ENCODE peak calls at places on chromosomes 12 and 14, in six cellular contexts. One of them, this sample, is unnamed.

GRCh38 chr14:60331201-60332045 is 82.4 kb downstream of the PPM1A start:
- DNase-seq in H1: peak; percentile 92
- DNase-seq in HepG2: peak; percentile 54
- DNase-seq in K562: peak; percentile 54
- DNase-seq in HCT116: peak; percentile 67
- DNase-seq in GM12878: peak; percentile 52
- DNase-seq in this sample: peak; percentile 73

GRCh38 chr12:123126294-123127144 is 24.4 kb downstream of the PITPNM2 start:
- DNase-seq in HepG2: peak; percentile 83
- DNase-seq in K562: peak; percentile 71
- DNase-seq in GM12878: no peak
- DNase-seq in H1: no peak
- DNase-seq in HCT116: peak; percentile 69
- DNase-seq in this sample: no peak

GRCh38 chr12:24746021-24746671 is 202.8 kb downstream of the BCAT1 start:
- DNase-seq in HCT116: no peak
- DNase-seq in K562: no peak
- DNase-seq in HepG2: no peak
- DNase-seq in GM12878: no peak
- DNase-seq in H1: no peak
- DNase-seq in this sample: no peak

GRCh38 chr12:70736775-70737174 is 99.5 kb upstream of the PTPRB start:
- DNase-seq in HCT116: no peak
- DNase-seq in GM12878: no peak
- DNase-seq in HepG2: no peak
- DNase-seq in K562: no peak
- DNase-seq in H1: no peak
- DNase-seq in this sample: no peak

GRCh38 chr12:104154806-104155205 is 16.8 kb upstream of the NFYB start:
- DNase-seq in H1: no peak
- DNase-seq in GM12878: no peak
- DNase-seq in K562: no peak
- DNase-seq in HCT116: no peak
- DNase-seq in HepG2: no peak
- DNase-seq in this sample: no peak

GRCh38 chr12:6312529-6313325 is 2.2 kb downstream of the PLEKHG6 start:
- DNase-seq in K562: peak; percentile 24
- DNase-seq in HepG2: no peak
- DNase-seq in HCT116: no peak
- DNase-seq in H1: peak; percentile 83
- DNase-seq in GM12878: peak; percentile 94
- DNase-seq in this sample: no peak

GRCh38 chr12:109358154-109358869 is 10.6 kb downstream of the MYO1H start:
- DNase-seq in GM12878: peak; percentile 34
- DNase-seq in H1: no peak
- DNase-seq in HepG2: no peak
- DNase-seq in HCT116: no peak
- DNase-seq in K562: no peak
- DNase-seq in this sample: peak; percentile 25

GRCh38 chr12:64400041-64400440 is 4.2 kb upstream of the XPOT start:
- DNase-seq in H1: no peak
- DNase-seq in K562: no peak
- DNase-seq in HCT116: no peak
- DNase-seq in GM12878: no peak
- DNase-seq in HepG2: no peak
- DNase-seq in this sample: no peak

GRCh38 chr12:67827820-67828383 is 161.3 kb upstream of the IFNG-AS1 start:
- DNase-seq in H1: no peak
- DNase-seq in HCT116: peak; percentile 62
- DNase-seq in K562: no peak
- DNase-seq in HepG2: no peak
- DNase-seq in GM12878: no peak
- DNase-seq in this sample: peak; percentile 14

GRCh38 chr14:103385994-103386491 is 828 bp downstream of the MARK3 start:
- DNase-seq in HCT116: no peak
- DNase-seq in GM12878: no peak
- DNase-seq in K562: no peak
- DNase-seq in H1: no peak
- DNase-seq in HepG2: no peak
- DNase-seq in this sample: peak; percentile 36

GRCh38 chr12:57341275-57341990 is 89.4 kb downstream of the R3HDM2 start:
- DNase-seq in K562: no peak
- DNase-seq in HepG2: no peak
- DNase-seq in H1: no peak
- DNase-seq in HCT116: no peak
- DNase-seq in GM12878: no peak
- DNase-seq in this sample: no peak

GRCh38 chr12:13941258-13942249 is 39.8 kb downstream of the GRIN2B start:
- DNase-seq in K562: peak; percentile 10
- DNase-seq in HCT116: peak; percentile 77
- DNase-seq in H1: peak; percentile 62
- DNase-seq in GM12878: no peak
- DNase-seq in HepG2: peak; percentile 76
- DNase-seq in this sample: peak; percentile 12

GRCh38 chr14:66359500-66359899 is 126.7 kb upstream of the CCDC196 start:
- DNase-seq in HepG2: peak; percentile 53
- DNase-seq in K562: peak; percentile 7
- DNase-seq in GM12878: peak; percentile 15
- DNase-seq in H1: no peak
- DNase-seq in HCT116: peak; percentile 64
- DNase-seq in this sample: peak; percentile 45

GRCh38 chr12:122961551-122962329 is 4.5 kb downstream of the ABCB9 start:
- DNase-seq in K562: no peak
- DNase-seq in GM12878: no peak
- DNase-seq in H1: no peak
- DNase-seq in HepG2: no peak
- DNase-seq in HCT116: no peak
- DNase-seq in this sample: no peak

GRCh38 chr14:49615776-49616175 is 4.7 kb downstream of the RPL36AL start:
- DNase-seq in HepG2: no peak
- DNase-seq in GM12878: no peak
- DNase-seq in K562: no peak
- DNase-seq in HCT116: no peak
- DNase-seq in H1: no peak
- DNase-seq in this sample: no peak

GRCh38 chr12:6962285-6963015 is 8.0 kb downstream of the PHB2 start:
- DNase-seq in K562: peak; percentile 29
- DNase-seq in HCT116: no peak
- DNase-seq in GM12878: no peak
- DNase-seq in HepG2: no peak
- DNase-seq in H1: peak; percentile 82
- DNase-seq in this sample: peak; percentile 35

GRCh38 chr12:57483466-57483865 is 3.8 kb upstream of the ARHGAP9 start:
- DNase-seq in H1: no peak
- DNase-seq in GM12878: no peak
- DNase-seq in HCT116: no peak
- DNase-seq in HepG2: no peak
- DNase-seq in K562: no peak
- DNase-seq in this sample: no peak

GRCh38 chr12:111404362-111405148 is 1.2 kb upstream of the SH2B3 start:
- DNase-seq in HCT116: no peak
- DNase-seq in GM12878: no peak
- DNase-seq in HepG2: peak; percentile 33
- DNase-seq in K562: peak; percentile 85
- DNase-seq in H1: no peak
- DNase-seq in this sample: peak; percentile 51

GRCh38 chr14:70692210-70692609 is 50.5 kb downstream of the TTC9 start:
- DNase-seq in GM12878: no peak
- DNase-seq in HCT116: no peak
- DNase-seq in K562: no peak
- DNase-seq in HepG2: no peak
- DNase-seq in H1: no peak
- DNase-seq in this sample: no peak

GRCh38 chr14:93717222-93717967 is 70.9 kb downstream of the PRIMA1 start:
- DNase-seq in GM12878: no peak
- DNase-seq in HepG2: no peak
- DNase-seq in HCT116: no peak
- DNase-seq in H1: no peak
- DNase-seq in K562: no peak
- DNase-seq in this sample: peak; percentile 22

GRCh38 chr12:130574402-130574801 is 141.7 kb downstream of the RIMBP2 start:
- DNase-seq in K562: no peak
- DNase-seq in HepG2: no peak
- DNase-seq in HCT116: no peak
- DNase-seq in GM12878: peak; percentile 59
- DNase-seq in H1: no peak
- DNase-seq in this sample: peak; percentile 55

GRCh38 chr14:50762001-50762930 is 68.7 kb downstream of the NIN start:
- DNase-seq in K562: no peak
- DNase-seq in HCT116: no peak
- DNase-seq in GM12878: no peak
- DNase-seq in HepG2: no peak
- DNase-seq in H1: no peak
- DNase-seq in this sample: no peak

GRCh38 chr14:38554046-38554445 is 298.2 kb upstream of the CLEC14A start:
- DNase-seq in GM12878: no peak
- DNase-seq in K562: no peak
- DNase-seq in HepG2: no peak
- DNase-seq in H1: no peak
- DNase-seq in HCT116: no peak
- DNase-seq in this sample: no peak

GRCh38 chr12:1972856-1973317 is 31.4 kb downstream of the DCP1B start:
- DNase-seq in GM12878: no peak
- DNase-seq in K562: no peak
- DNase-seq in HCT116: no peak
- DNase-seq in HepG2: no peak
- DNase-seq in H1: no peak
- DNase-seq in this sample: no peak

GRCh38 chr14:36449903-36450302 is 70.1 kb downstream of the NKX2-1 start:
- DNase-seq in HCT116: no peak
- DNase-seq in H1: no peak
- DNase-seq in K562: no peak
- DNase-seq in GM12878: no peak
- DNase-seq in HepG2: no peak
- DNase-seq in this sample: no peak

GRCh38 chr12:21642707-21643389 is 14.8 kb downstream of the LDHB start:
- DNase-seq in HepG2: no peak
- DNase-seq in K562: no peak
- DNase-seq in GM12878: no peak
- DNase-seq in HCT116: no peak
- DNase-seq in H1: no peak
- DNase-seq in this sample: no peak

GRCh38 chr12:47377414-47378221 is 297.9 kb upstream of the AMIGO2 start:
- DNase-seq in K562: peak; percentile 16
- DNase-seq in HCT116: no peak
- DNase-seq in GM12878: no peak
- DNase-seq in H1: no peak
- DNase-seq in HepG2: no peak
- DNase-seq in this sample: no peak

GRCh38 chr12:39831587-39832315 is 212.1 kb upstream of the ABCD2 start:
- DNase-seq in K562: no peak
- DNase-seq in H1: no peak
- DNase-seq in GM12878: no peak
- DNase-seq in HCT116: no peak
- DNase-seq in HepG2: peak; percentile 77
- DNase-seq in this sample: no peak

GRCh38 chr12:20596036-20596435 is 99.1 kb upstream of the SLCO1C1 start:
- DNase-seq in K562: no peak
- DNase-seq in H1: no peak
- DNase-seq in HCT116: no peak
- DNase-seq in HepG2: no peak
- DNase-seq in GM12878: no peak
- DNase-seq in this sample: no peak

GRCh38 chr12:54414191-54414525 is 4.9 kb downstream of the ITGA5 start:
- DNase-seq in H1: no peak
- DNase-seq in HCT116: no peak
- DNase-seq in HepG2: no peak
- DNase-seq in K562: no peak
- DNase-seq in GM12878: no peak
- DNase-seq in this sample: no peak
- H3K4me1 ChIP-seq in H1: peaks cover 11% of the 10 kb centered on the region
- H3K4me1 ChIP-seq in HCT116: peaks cover 38% of the 10 kb centered on the region
- H3K4me1 ChIP-seq in HepG2: peaks cover 10% of the 10 kb centered on the region
- H3K4me1 ChIP-seq in K562: peaks cover 48% of the 10 kb centered on the region
- H3K4me1 ChIP-seq in GM12878: peaks cover 16% of the 10 kb centered on the region
- H3K4me1 ChIP-seq in this sample: peaks cover 40% of the 10 kb centered on the region

DNA sequence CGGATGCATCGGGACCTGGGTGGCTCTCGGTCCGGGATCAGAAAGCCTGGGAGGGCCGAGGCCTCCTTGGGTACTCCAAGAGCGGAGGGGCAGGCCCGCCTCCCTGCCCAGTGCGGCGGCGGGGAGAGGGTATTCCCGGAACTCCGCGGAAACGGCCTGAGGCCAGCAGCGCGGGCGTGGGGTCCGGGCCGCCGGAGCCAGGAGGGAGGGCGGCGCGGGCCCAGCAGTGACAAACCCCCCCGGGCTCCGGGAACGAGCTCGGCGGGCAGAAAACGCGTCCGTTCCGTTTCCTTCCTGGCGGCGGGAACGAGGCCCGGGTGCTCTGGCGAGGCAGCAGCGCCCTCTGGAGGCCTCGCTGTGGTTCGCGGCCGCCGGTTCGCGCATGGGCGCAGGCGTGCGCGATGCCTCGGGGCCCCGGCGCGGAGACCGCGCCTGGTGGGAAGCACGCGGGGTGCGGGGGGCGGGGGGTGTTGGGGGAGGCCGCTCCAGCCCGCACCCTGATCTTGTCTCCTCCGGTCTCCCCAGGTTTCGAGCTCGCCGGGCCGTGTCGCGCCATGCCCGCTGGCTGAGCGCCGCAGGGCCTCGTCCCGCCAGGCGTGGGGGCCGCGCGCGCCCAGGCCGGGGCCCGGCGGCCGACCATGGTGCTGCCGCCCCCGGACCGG is 1.9 kb downstream of the TMEM121 start:
- DNase-seq in GM12878: no peak
- DNase-seq in H1: peak; percentile 83
- DNase-seq in K562: peak; percentile 79
- DNase-seq in HepG2: peak; percentile 38
- DNase-seq in HCT116: no peak
- DNase-seq in this sample: peak; percentile 97
- TF ChIP-seq YY1 in GM12878: peak; percentile 65
- TF ChIP-seq YY1 in H1: no peak
- TF ChIP-seq YY1 in K562: no peak
- TF ChIP-seq YY1 in HepG2: peak; percentile 59
- TF ChIP-seq YY1 in HCT116: peak; percentile 12
- TF ChIP-seq YY1 in this sample: no peak

GRCh38 chr14:23095196-23096108 is at the start of gene C14orf119:
- DNase-seq in GM12878: peak; percentile 99
- DNase-seq in H1: no peak
- DNase-seq in HCT116: peak; percentile 99
- DNase-seq in K562: peak; percentile 92
- DNase-seq in HepG2: peak; percentile 100
- DNase-seq in this sample: peak; percentile 97
- TF ChIP-seq SIN3A in GM12878: peak; percentile 79
- TF ChIP-seq SIN3A in H1: peak; percentile 79
- TF ChIP-seq SIN3A in HCT116: no peak
- TF ChIP-seq SIN3A in K562: peak; percentile 43
- TF ChIP-seq SIN3A in HepG2: peak; percentile 93
- TF ChIP-seq SIN3A in this sample: no peak

DNA sequence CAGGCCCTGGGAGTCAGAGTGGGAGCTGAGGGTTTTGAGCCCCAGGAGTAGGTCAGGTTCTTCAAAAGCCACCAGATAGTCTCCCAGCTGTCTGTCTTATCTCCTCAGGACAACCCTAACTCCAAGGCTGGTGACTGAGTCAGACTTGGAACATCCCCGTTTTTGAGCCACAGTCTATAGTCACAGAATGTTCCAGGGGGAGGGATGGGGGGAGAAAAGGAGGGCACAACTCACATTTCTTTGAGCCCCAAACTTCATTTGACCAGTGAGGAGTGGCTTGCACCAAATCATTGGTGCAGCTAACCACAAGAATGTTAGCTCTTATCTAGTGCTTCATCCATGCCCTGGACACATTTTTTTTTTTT is 243.8 kb downstream of the ZFP36L1 start:
- DNase-seq in HepG2: no peak
- DNase-seq in HCT116: peak; percentile 74
- DNase-seq in GM12878: no peak
- DNase-seq in K562: no peak
- DNase-seq in H1: peak; percentile 45
- DNase-seq in this sample: no peak
- H3K4me1 ChIP-seq in HepG2: peaks cover 26% of the 10 kb centered on the region
- H3K4me1 ChIP-seq in HCT116: peaks cover 93% of the 10 kb centered on the region
- H3K4me1 ChIP-seq in GM12878: peaks cover 5% of the 10 kb centered on the region
- H3K4me1 ChIP-seq in K562: no peaks in the 10 kb centered on the region
- H3K4me1 ChIP-seq in H1: peaks cover 18% of the 10 kb centered on the region
- H3K4me1 ChIP-seq in this sample: peaks cover 17% of the 10 kb centered on the region

This sample was measured in SK-N-SH.